ENCODE peak calls at places on chromosomes 1 and 21, in five cellular contexts. R is right lobe of liver, I is adrenal gland, M is HCT116, V is IMR-90. K is an unnamed sample.

GRCh38 chr1:170285027-170285426 is 139.3 kb downstream of the NTMT2 start:
- DNase-seq in R (no peak), I (no peak), M (no peak), V (no peak), K (no peak)

GRCh38 chr1:87121732-87122163 is 206.9 kb upstream of the LMO4 start:
- DNase-seq in R (no peak), I (no peak), M (no peak), V (peak), K (no peak)

GRCh38 chr1:8462298-8462946 is 144.5 kb downstream of the SLC45A1 start:
- DNase-seq in R (no peak), I (no peak), M (no peak), V (no peak), K (no peak)

GRCh38 chr1:220812308-220812707 is 25.6 kb downstream of the MTARC1 start:
- DNase-seq in R (no peak), I (no peak), M (no peak), V (no peak), K (no peak)

GRCh38 chr1:166457700-166458099 is 290.9 kb upstream of the FAM78B start:
- DNase-seq in R (no peak), I (no peak), M (no peak), V (no peak), K (no peak)

GRCh38 chr21:46141767-46142580 is 13.4 kb downstream of the FTCD start:
- DNase-seq in R (peak), I (no peak), M (no peak), V (no peak), K (no peak)

GRCh38 chr1:58358311-58358710 is 188.2 kb downstream of the OMA1 start:
- DNase-seq in R (no peak), I (no peak), M (no peak), V (peak), K (no peak)

GRCh38 chr1:74650561-74650960 is 23.0 kb downstream of the ERICH3 start:
- DNase-seq in R (no peak), I (no peak), M (no peak), V (peak), K (no peak)

GRCh38 chr1:52637946-52638345 is 5.0 kb downstream of the SHISAL2A start:
- DNase-seq in R (no peak), I (no peak), M (no peak), V (no peak), K (no peak)

GRCh38 chr1:18413906-18414305 is 66.8 kb upstream of the KLHDC7A start:
- DNase-seq in R (no peak), I (no peak), M (peak), V (no peak), K (no peak)

GRCh38 chr1:240405751-240406150 is 206.2 kb downstream of the GREM2 start:
- DNase-seq in R (no peak), I (no peak), M (no peak), V (no peak), K (no peak)

GRCh38 chr1:247294282-247294681 is 37.4 kb downstream of the ZNF496 start:
- DNase-seq in R (no peak), I (no peak), M (no peak), V (peak), K (no peak)

GRCh38 chr21:41316641-41317392 is at the start of gene FAM3B:
- DNase-seq in R (no peak), I (no peak), M (no peak), V (no peak), K (peak)

GRCh38 chr1:2228157-2228594 is at the start of gene SKI:
- DNase-seq in R (no peak), I (no peak), M (no peak), V (no peak), K (no peak)

GRCh38 chr1:174875306-174875705 is 124.4 kb upstream of the CACYBP start:
- DNase-seq in R (peak), I (no peak), M (no peak), V (no peak), K (peak)

GRCh38 chr1:205817364-205817763 is 4.4 kb upstream of the SLC41A1 start:
- DNase-seq in R (no peak), I (no peak), M (no peak), V (no peak), K (no peak)

GRCh38 chr1:95353185-95353584 is 119.2 kb downstream of the RWDD3 start:
- DNase-seq in R (no peak), I (no peak), M (no peak), V (no peak), K (no peak)

GRCh38 chr21:17466166-17466565 is 46.7 kb upstream of the CXADR start:
- DNase-seq in R (no peak), I (no peak), M (no peak), V (peak), K (no peak)

GRCh38 chr1:27521336-27522147 is 31.6 kb upstream of the WASF2 start:
- DNase-seq in R (no peak), I (peak), M (no peak), V (no peak), K (no peak)

GRCh38 chr1:81224222-81224621 is 576.5 kb upstream of the ADGRL2 start:
- DNase-seq in R (no peak), I (no peak), M (no peak), V (no peak), K (no peak)

GRCh38 chr1:91555821-91556531 is 55.3 kb downstream of the CDC7 start:
- DNase-seq in R (no peak), I (peak), M (no peak), V (peak), K (no peak)

GRCh38 chr1:8510041-8510823 is 192.3 kb downstream of the SLC45A1 start:
- DNase-seq in R (no peak), I (peak), M (no peak), V (peak), K (peak)

GRCh38 chr1:33276573-33277298 is 20.4 kb downstream of the ZNF362 start:
- DNase-seq in R (peak), I (no peak), M (no peak), V (no peak), K (peak)

GRCh38 chr1:189803364-189803763 is 674.3 kb downstream of the BRINP3 start:
- DNase-seq in R (no peak), I (no peak), M (no peak), V (no peak), K (no peak)

GRCh38 chr1:15966081-15966955 is 9.6 kb downstream of the ZBTB17 start:
- DNase-seq in R (no peak), I (no peak), M (no peak), V (peak), K (peak)

GRCh38 chr1:114676115-114676514 is 6.3 kb upstream of the DENND2C start:
- DNase-seq in R (no peak), I (no peak), M (no peak), V (no peak), K (no peak)

GRCh38 chr1:56137090-56137489 is 442.3 kb downstream of the PLPP3 start:
- DNase-seq in R (no peak), I (no peak), M (no peak), V (no peak), K (no peak)

GRCh38 chr1:68384321-68384813 is 65.4 kb downstream of the RPE65 start:
- DNase-seq in R (no peak), I (peak), M (peak), V (peak), K (peak)

GRCh38 chr1:157700711-157701110 is at the start of gene FCRL3:
- DNase-seq in R (no peak), I (no peak), M (no peak), V (no peak), K (no peak)

GRCh38 chr21:17386498-17386897 is 126.3 kb upstream of the CXADR start:
- DNase-seq in R (no peak), I (no peak), M (no peak), V (no peak), K (no peak)

GRCh38 chr1:223062177-223062576 is 80.9 kb downstream of the TLR5 start:
- DNase-seq in R (no peak), I (no peak), M (no peak), V (no peak), K (no peak)

GRCh38 chr1:59500970-59501742 is 204.3 kb downstream of the FGGY start:
- DNase-seq in R (no peak), I (no peak), M (no peak), V (no peak), K (no peak)

GRCh38 chr1:183966487-183966886 is 71.0 kb downstream of the COLGALT2 start:
- DNase-seq in R (no peak), I (no peak), M (no peak), V (no peak), K (no peak)

DNA sequence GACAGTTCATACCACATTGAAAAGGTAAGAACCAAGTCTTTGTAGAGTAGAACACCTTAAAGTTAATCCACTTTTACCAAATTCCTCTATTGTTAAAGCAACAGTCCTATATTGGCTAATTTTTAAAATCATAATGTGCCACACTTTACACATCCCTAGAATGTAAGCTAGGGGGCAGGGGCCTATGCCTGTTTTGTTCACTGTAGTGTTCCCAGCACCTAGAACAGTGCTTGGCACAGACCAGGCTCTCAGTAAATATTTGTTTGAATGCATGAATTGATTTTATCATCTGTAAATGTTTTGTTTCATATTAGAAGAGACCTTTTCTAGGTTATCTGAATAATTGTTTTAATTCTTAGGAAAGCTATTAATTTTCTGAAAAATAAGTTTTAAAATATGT is 9.1 kb downstream of the SMAP2 start:
- DNase-seq in R (no peak), I (no peak), M (no peak), V (no peak), K (peak)
- H3K4me3 ChIP-seq in R (peak), I (no peak), M (no peak), V (no peak), K (no peak)

DNA sequence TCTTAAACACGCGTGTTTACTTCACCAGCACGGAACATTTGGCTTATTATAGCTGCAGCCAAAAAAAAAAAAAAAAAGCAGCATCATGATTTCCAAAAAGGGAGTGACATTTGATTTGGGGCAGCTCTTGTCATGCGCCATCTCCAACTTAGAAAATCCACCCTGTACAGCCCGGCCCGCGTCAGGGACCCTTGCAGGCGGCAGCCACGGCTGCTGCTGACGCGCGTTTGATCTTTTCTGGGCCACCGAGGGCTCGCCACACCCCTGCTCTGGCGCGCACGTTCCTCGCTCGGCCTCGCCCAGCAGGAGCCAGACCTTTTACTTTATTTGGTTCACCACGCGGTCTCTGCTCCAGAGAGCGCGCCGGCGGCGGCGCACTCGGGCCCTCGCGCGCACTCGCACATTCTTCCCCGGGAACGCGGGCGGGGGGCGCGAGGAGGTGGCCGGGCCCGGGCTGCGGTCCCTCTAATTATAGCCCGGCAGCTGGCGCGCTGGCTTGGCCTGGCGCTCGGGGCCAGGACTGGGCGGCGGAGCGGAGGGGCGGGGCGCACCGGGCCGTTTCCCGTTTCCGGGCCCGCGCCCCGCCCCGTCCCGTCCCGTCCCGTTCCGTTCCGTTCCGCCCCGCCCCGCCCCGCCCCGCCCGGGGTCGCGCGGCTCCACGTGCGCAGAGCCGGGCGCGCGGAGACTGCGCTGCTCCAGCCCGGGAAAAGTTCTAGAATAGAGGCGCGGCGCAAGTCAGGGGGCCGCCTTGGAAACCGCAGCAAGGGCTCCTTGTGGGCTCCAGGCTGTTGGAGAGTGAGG is 10.2 kb downstream of the IRF2BP2 start:
- DNase-seq in R (peak), I (peak), M (peak), V (peak), K (peak)
- TF ChIP-seq CTCF in R (no peak), I (peak), M (no peak), V (no peak), K (no peak)

DNA sequence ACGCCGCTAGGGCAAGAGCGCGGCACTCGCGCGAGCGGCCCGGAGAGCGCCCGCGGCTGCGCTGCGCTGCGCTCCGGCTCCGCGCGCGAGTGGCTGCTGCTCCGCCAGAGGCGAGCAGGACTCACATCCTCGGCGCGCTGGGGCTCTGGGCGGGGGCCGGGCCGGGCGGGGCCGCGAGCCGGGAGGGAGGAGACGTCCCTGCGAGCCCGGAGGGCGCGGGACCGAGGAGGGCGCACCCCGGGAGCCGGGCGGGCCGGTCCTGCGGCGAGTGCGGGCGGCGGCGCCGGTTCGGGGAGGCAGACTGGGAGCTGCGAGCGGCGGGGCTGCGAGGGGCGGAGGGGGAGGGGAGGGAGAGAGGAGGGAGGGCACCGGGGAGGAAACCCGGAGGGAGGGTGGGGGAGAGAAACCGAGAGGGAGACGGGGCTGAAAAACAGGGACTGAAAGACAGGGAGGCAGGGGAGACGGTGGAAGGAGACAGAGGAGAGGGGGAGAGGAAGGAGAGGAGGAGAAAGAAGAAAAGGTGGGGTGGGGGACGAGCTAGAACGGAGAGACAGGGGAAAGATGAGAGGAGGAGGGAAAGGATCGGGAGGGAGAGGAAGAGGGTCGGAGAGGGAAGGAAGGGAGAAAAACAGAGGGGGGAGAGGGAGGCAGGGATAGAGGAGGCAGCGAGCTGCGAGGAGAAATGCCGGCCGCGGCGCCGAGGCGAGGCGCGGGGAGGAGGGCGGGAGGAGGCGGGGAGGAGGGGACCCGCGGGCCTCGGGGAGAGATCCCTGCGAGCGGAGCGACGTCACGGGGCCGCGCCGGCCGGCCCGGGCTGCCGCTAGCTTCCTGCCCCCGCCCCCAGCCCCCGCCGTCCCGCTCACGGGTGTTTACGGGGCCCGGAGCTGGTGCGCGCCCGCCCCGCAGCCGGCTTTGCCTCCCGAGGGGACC is at the start of gene CAMK2N1:
- DNase-seq in R (peak), I (peak), M (no peak), V (peak), K (peak)
- TF ChIP-seq POLR2A in R (peak), I (peak), M (peak), V (peak), K (no peak)

DNA sequence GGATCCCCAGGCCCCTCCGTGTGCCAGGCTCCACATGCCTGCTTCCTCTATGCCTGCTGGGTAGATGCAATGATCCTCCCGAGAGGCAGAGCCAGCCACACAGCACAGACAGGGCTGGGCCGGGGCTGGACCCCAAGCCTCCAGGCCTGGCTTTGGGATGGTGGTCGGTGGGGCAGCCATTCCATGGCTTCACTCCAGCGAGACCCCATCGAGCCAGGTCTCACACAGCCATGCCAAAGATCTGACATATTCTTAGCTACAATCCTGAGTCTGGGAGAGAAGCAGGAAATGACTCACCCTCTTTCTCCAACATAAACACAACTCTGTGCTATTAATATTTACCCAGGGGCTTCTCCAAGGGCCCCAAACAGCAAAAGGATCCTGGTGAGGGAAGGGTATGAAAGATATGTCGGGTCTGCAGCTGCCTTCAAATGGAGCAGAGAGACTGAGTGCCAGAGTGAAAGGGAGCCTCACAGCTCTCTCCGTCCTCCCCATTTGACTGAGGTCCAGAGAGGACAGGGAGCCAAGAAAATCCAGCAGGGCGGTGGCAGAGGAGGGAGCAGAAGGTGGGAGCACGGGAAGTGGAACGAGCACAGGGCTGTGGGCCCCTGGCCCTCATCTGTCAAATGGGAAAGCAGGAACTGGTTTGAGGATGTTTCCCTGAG is 639.5 kb downstream of the MATN1 start:
- DNase-seq in R (no peak), I (no peak), M (no peak), V (peak), K (no peak)
- H3K4me3 ChIP-seq in R (no peak), I (no peak), M (peak), V (no peak), K (no peak)

GRCh38 chr1:20366766-20367602 is 76.3 kb downstream of the VWA5B1 start:
- DNase-seq in R (no peak), I (peak), M (no peak), V (peak), K (peak)
- TF ChIP-seq CTCF in R (peak), I (peak), M (no peak), V (peak), K (peak)

GRCh38 chr1:202014915-202015676 is 4.7 kb downstream of the ELF3 start:
- DNase-seq in R (no peak), I (no peak), M (no peak), V (no peak), K (peak)
- TF ChIP-seq POLR2A in R (no peak), I (no peak), M (no peak), V (no peak), K (peak)

K was measured in body of pancreas.